ENCODE peak calls at places on chromosomes 2 and 18, in nine cellular contexts. One of them, this sample, is unnamed.

GRCh38 chr2:172734711-172735645 is 667 bp upstream of the RAPGEF4 start:
- DNase-seq in pancreas: no peak
- DNase-seq in kidney: no peak
- DNase-seq in esophagus squamous epithelium: no peak
- DNase-seq in AG04450: no peak
- DNase-seq in heart left ventricle: no peak
- DNase-seq in mucosa of descending colon: no peak
- DNase-seq in astrocyte of the cerebellum: no peak
- DNase-seq in right cardiac atrium: no peak
- DNase-seq in this sample: peak

GRCh38 chr2:29130295-29130694 is 15.1 kb downstream of the CLIP4 start:
- DNase-seq in mucosa of descending colon: no peak
- DNase-seq in pancreas: no peak
- DNase-seq in right cardiac atrium: no peak
- DNase-seq in astrocyte of the cerebellum: no peak
- DNase-seq in AG04450: no peak
- DNase-seq in heart left ventricle: no peak
- DNase-seq in kidney: no peak
- DNase-seq in esophagus squamous epithelium: no peak
- DNase-seq in this sample: no peak

GRCh38 chr2:234805826-234806225 is 146.0 kb upstream of the SH3BP4 start:
- DNase-seq in right cardiac atrium: no peak
- DNase-seq in AG04450: no peak
- DNase-seq in heart left ventricle: no peak
- DNase-seq in esophagus squamous epithelium: no peak
- DNase-seq in mucosa of descending colon: no peak
- DNase-seq in pancreas: no peak
- DNase-seq in kidney: no peak
- DNase-seq in astrocyte of the cerebellum: peak
- DNase-seq in this sample: no peak

GRCh38 chr2:223051580-223052375 is at the start of gene KCNE4:
- DNase-seq in heart left ventricle: no peak
- DNase-seq in pancreas: no peak
- DNase-seq in esophagus squamous epithelium: no peak
- DNase-seq in astrocyte of the cerebellum: no peak
- DNase-seq in AG04450: no peak
- DNase-seq in mucosa of descending colon: peak
- DNase-seq in right cardiac atrium: peak
- DNase-seq in kidney: no peak
- DNase-seq in this sample: no peak

GRCh38 chr2:218658671-218659257 is 659 bp downstream of the ZNF142 start:
- DNase-seq in kidney: no peak
- DNase-seq in AG04450: no peak
- DNase-seq in pancreas: no peak
- DNase-seq in mucosa of descending colon: peak
- DNase-seq in astrocyte of the cerebellum: no peak
- DNase-seq in right cardiac atrium: no peak
- DNase-seq in esophagus squamous epithelium: no peak
- DNase-seq in heart left ventricle: no peak
- DNase-seq in this sample: peak

GRCh38 chr2:85710687-85711577 is 16.8 kb downstream of the GNLY start:
- DNase-seq in kidney: no peak
- DNase-seq in AG04450: no peak
- DNase-seq in pancreas: no peak
- DNase-seq in esophagus squamous epithelium: no peak
- DNase-seq in heart left ventricle: peak
- DNase-seq in right cardiac atrium: peak
- DNase-seq in mucosa of descending colon: peak
- DNase-seq in astrocyte of the cerebellum: no peak
- DNase-seq in this sample: no peak

GRCh38 chr18:30889582-30890301 is 152.8 kb downstream of the DSC3 start:
- DNase-seq in pancreas: no peak
- DNase-seq in astrocyte of the cerebellum: peak
- DNase-seq in esophagus squamous epithelium: no peak
- DNase-seq in heart left ventricle: no peak
- DNase-seq in AG04450: no peak
- DNase-seq in right cardiac atrium: no peak
- DNase-seq in kidney: no peak
- DNase-seq in mucosa of descending colon: peak
- DNase-seq in this sample: no peak

GRCh38 chr18:27966872-27967271 is 210.1 kb downstream of the CDH2 start:
- DNase-seq in AG04450: no peak
- DNase-seq in mucosa of descending colon: no peak
- DNase-seq in right cardiac atrium: no peak
- DNase-seq in heart left ventricle: no peak
- DNase-seq in esophagus squamous epithelium: no peak
- DNase-seq in kidney: no peak
- DNase-seq in pancreas: no peak
- DNase-seq in astrocyte of the cerebellum: no peak
- DNase-seq in this sample: no peak

GRCh38 chr2:178829981-178830380 is 22.8 kb upstream of the TTN start:
- DNase-seq in astrocyte of the cerebellum: no peak
- DNase-seq in kidney: no peak
- DNase-seq in esophagus squamous epithelium: no peak
- DNase-seq in right cardiac atrium: no peak
- DNase-seq in heart left ventricle: no peak
- DNase-seq in AG04450: no peak
- DNase-seq in pancreas: no peak
- DNase-seq in mucosa of descending colon: no peak
- DNase-seq in this sample: no peak

GRCh38 chr2:226660524-226660923 is 139.1 kb downstream of the IRS1 start:
- DNase-seq in AG04450: peak
- DNase-seq in astrocyte of the cerebellum: peak
- DNase-seq in esophagus squamous epithelium: no peak
- DNase-seq in kidney: no peak
- DNase-seq in mucosa of descending colon: peak
- DNase-seq in right cardiac atrium: peak
- DNase-seq in heart left ventricle: peak
- DNase-seq in pancreas: no peak
- DNase-seq in this sample: no peak

GRCh38 chr18:22109535-22109934 is 59.9 kb upstream of the GATA6 start:
- DNase-seq in pancreas: no peak
- DNase-seq in right cardiac atrium: no peak
- DNase-seq in AG04450: no peak
- DNase-seq in heart left ventricle: no peak
- DNase-seq in esophagus squamous epithelium: no peak
- DNase-seq in astrocyte of the cerebellum: no peak
- DNase-seq in mucosa of descending colon: no peak
- DNase-seq in kidney: no peak
- DNase-seq in this sample: no peak

GRCh38 chr18:60018801-60019462 is 119.1 kb downstream of the PMAIP1 start:
- DNase-seq in heart left ventricle: no peak
- DNase-seq in mucosa of descending colon: no peak
- DNase-seq in right cardiac atrium: no peak
- DNase-seq in astrocyte of the cerebellum: no peak
- DNase-seq in esophagus squamous epithelium: no peak
- DNase-seq in AG04450: no peak
- DNase-seq in kidney: no peak
- DNase-seq in pancreas: no peak
- DNase-seq in this sample: no peak

GRCh38 chr2:190940451-190940850 is 59.8 kb downstream of the GLS start:
- DNase-seq in astrocyte of the cerebellum: peak
- DNase-seq in kidney: no peak
- DNase-seq in pancreas: no peak
- DNase-seq in esophagus squamous epithelium: no peak
- DNase-seq in right cardiac atrium: no peak
- DNase-seq in AG04450: no peak
- DNase-seq in heart left ventricle: no peak
- DNase-seq in mucosa of descending colon: no peak
- DNase-seq in this sample: no peak

GRCh38 chr18:68735498-68736343 is 20.8 kb upstream of the TMX3 start:
- DNase-seq in mucosa of descending colon: peak
- DNase-seq in pancreas: no peak
- DNase-seq in right cardiac atrium: no peak
- DNase-seq in astrocyte of the cerebellum: peak
- DNase-seq in kidney: no peak
- DNase-seq in heart left ventricle: no peak
- DNase-seq in AG04450: peak
- DNase-seq in esophagus squamous epithelium: no peak
- DNase-seq in this sample: peak

GRCh38 chr18:23740105-23740830 is 51.0 kb downstream of the LAMA3 start:
- DNase-seq in mucosa of descending colon: peak
- DNase-seq in heart left ventricle: no peak
- DNase-seq in pancreas: no peak
- DNase-seq in kidney: no peak
- DNase-seq in astrocyte of the cerebellum: no peak
- DNase-seq in AG04450: no peak
- DNase-seq in right cardiac atrium: peak
- DNase-seq in esophagus squamous epithelium: no peak
- DNase-seq in this sample: no peak

GRCh38 chr2:73938761-73939352 is 12.2 kb downstream of the DGUOK start:
- DNase-seq in pancreas: no peak
- DNase-seq in heart left ventricle: no peak
- DNase-seq in AG04450: peak
- DNase-seq in kidney: no peak
- DNase-seq in esophagus squamous epithelium: no peak
- DNase-seq in mucosa of descending colon: no peak
- DNase-seq in right cardiac atrium: no peak
- DNase-seq in astrocyte of the cerebellum: peak
- DNase-seq in this sample: no peak

DNA sequence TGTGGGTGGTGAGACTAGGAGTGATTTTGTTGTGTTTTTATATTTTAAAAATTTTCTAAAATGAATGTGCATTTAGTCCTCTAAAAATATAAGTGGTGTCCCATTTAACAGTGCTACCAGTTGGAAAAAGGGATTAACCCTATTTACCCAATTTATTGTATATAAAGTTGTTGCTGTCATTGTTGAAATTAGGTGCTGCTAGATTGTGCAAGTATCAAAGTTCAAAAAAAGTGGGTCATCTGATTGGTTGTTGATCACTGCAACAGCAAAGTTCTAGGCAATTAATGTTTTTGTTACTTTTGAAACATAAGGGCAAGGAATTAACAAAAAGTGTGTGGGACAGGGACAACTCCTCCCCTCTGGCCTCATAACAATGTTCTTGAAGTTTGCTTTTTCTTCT is 40.6 kb downstream of the ADNP2 start:
- DNase-seq in AG04450: no peak
- DNase-seq in right cardiac atrium: no peak
- DNase-seq in astrocyte of the cerebellum: no peak
- DNase-seq in kidney: no peak
- DNase-seq in mucosa of descending colon: no peak
- DNase-seq in heart left ventricle: no peak
- DNase-seq in esophagus squamous epithelium: no peak
- DNase-seq in pancreas: no peak
- DNase-seq in this sample: no peak
- H3K4me3 ChIP-seq in AG04450: no peak
- H3K4me3 ChIP-seq in right cardiac atrium: no peak
- H3K4me3 ChIP-seq in astrocyte of the cerebellum: no peak
- H3K4me3 ChIP-seq in kidney: no peak
- H3K4me3 ChIP-seq in mucosa of descending colon: no peak
- H3K4me3 ChIP-seq in heart left ventricle: no peak
- H3K4me3 ChIP-seq in esophagus squamous epithelium: no peak
- H3K4me3 ChIP-seq in pancreas: no peak
- H3K4me3 ChIP-seq in this sample: no peak

GRCh38 chr18:67651438-67651837 is 134.9 kb upstream of the DSEL start:
- DNase-seq in esophagus squamous epithelium: no peak
- DNase-seq in right cardiac atrium: peak
- DNase-seq in kidney: no peak
- DNase-seq in heart left ventricle: no peak
- DNase-seq in mucosa of descending colon: no peak
- DNase-seq in AG04450: no peak
- DNase-seq in astrocyte of the cerebellum: no peak
- DNase-seq in pancreas: no peak
- DNase-seq in this sample: no peak
- H3K4me3 ChIP-seq in esophagus squamous epithelium: no peak
- H3K4me3 ChIP-seq in right cardiac atrium: no peak
- H3K4me3 ChIP-seq in kidney: no peak
- H3K4me3 ChIP-seq in heart left ventricle: no peak
- H3K4me3 ChIP-seq in mucosa of descending colon: no peak
- H3K4me3 ChIP-seq in AG04450: no peak
- H3K4me3 ChIP-seq in astrocyte of the cerebellum: no peak
- H3K4me3 ChIP-seq in pancreas: no peak
- H3K4me3 ChIP-seq in this sample: no peak

GRCh38 chr18:58562999-58563667 is 65.8 kb downstream of the ALPK2 start:
- DNase-seq in AG04450: no peak
- DNase-seq in mucosa of descending colon: no peak
- DNase-seq in right cardiac atrium: no peak
- DNase-seq in astrocyte of the cerebellum: no peak
- DNase-seq in kidney: no peak
- DNase-seq in heart left ventricle: no peak
- DNase-seq in esophagus squamous epithelium: no peak
- DNase-seq in pancreas: no peak
- DNase-seq in this sample: no peak

GRCh38 chr18:58569490-58569911 is 59.4 kb downstream of the ALPK2 start:
- DNase-seq in pancreas: no peak
- DNase-seq in mucosa of descending colon: no peak
- DNase-seq in astrocyte of the cerebellum: no peak
- DNase-seq in right cardiac atrium: no peak
- DNase-seq in kidney: no peak
- DNase-seq in heart left ventricle: no peak
- DNase-seq in esophagus squamous epithelium: no peak
- DNase-seq in AG04450: no peak
- DNase-seq in this sample: no peak

GRCh38 chr18:58562146-58562998 is 66.5 kb downstream of the ALPK2 start:
- DNase-seq in right cardiac atrium: no peak
- DNase-seq in mucosa of descending colon: no peak
- DNase-seq in esophagus squamous epithelium: no peak
- DNase-seq in kidney: no peak
- DNase-seq in heart left ventricle: no peak
- DNase-seq in astrocyte of the cerebellum: no peak
- DNase-seq in AG04450: no peak
- DNase-seq in pancreas: no peak
- DNase-seq in this sample: no peak

GRCh38 chr18:58567453-58568196 is 61.3 kb downstream of the ALPK2 start:
- DNase-seq in right cardiac atrium: no peak
- DNase-seq in mucosa of descending colon: no peak
- DNase-seq in astrocyte of the cerebellum: peak
- DNase-seq in kidney: no peak
- DNase-seq in AG04450: peak
- DNase-seq in heart left ventricle: peak
- DNase-seq in pancreas: no peak
- DNase-seq in esophagus squamous epithelium: no peak
- DNase-seq in this sample: no peak

DNA sequence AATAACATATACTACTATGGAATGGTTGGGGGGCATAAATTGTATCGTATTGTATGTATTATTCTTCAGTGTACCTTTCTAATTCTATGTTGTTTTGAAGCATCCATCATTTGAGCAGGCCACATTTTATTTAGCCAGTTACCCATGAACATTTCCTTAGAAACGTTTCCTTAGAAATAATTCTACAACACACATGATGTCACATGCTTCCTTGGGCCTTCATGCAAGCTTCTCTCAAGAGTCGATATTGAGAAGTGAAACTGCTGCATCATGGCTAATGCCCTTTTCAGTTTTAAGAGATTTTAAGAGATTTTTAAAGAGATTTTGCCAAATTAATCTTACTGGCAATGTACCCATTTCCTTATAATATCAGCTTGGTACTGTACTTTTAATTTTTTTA is 63.9 kb downstream of the ALPK2 start:
- DNase-seq in heart left ventricle: no peak
- DNase-seq in esophagus squamous epithelium: no peak
- DNase-seq in astrocyte of the cerebellum: no peak
- DNase-seq in mucosa of descending colon: no peak
- DNase-seq in kidney: no peak
- DNase-seq in pancreas: no peak
- DNase-seq in AG04450: no peak
- DNase-seq in right cardiac atrium: no peak
- DNase-seq in this sample: no peak
- H3K4me3 ChIP-seq in heart left ventricle: no peak
- H3K4me3 ChIP-seq in esophagus squamous epithelium: no peak
- H3K4me3 ChIP-seq in astrocyte of the cerebellum: no peak
- H3K4me3 ChIP-seq in mucosa of descending colon: no peak
- H3K4me3 ChIP-seq in kidney: no peak
- H3K4me3 ChIP-seq in pancreas: no peak
- H3K4me3 ChIP-seq in AG04450: no peak
- H3K4me3 ChIP-seq in right cardiac atrium: no peak
- H3K4me3 ChIP-seq in this sample: no peak

GRCh38 chr18:61992285-61992684 is 99.5 kb upstream of the RNF152 start:
- DNase-seq in AG04450: no peak
- DNase-seq in pancreas: no peak
- DNase-seq in esophagus squamous epithelium: no peak
- DNase-seq in heart left ventricle: no peak
- DNase-seq in mucosa of descending colon: no peak
- DNase-seq in kidney: no peak
- DNase-seq in astrocyte of the cerebellum: peak
- DNase-seq in right cardiac atrium: no peak
- DNase-seq in this sample: no peak
- H3K4me3 ChIP-seq in AG04450: no peak
- H3K4me3 ChIP-seq in pancreas: no peak
- H3K4me3 ChIP-seq in esophagus squamous epithelium: no peak
- H3K4me3 ChIP-seq in heart left ventricle: no peak
- H3K4me3 ChIP-seq in mucosa of descending colon: no peak
- H3K4me3 ChIP-seq in kidney: no peak
- H3K4me3 ChIP-seq in astrocyte of the cerebellum: no peak
- H3K4me3 ChIP-seq in right cardiac atrium: no peak
- H3K4me3 ChIP-seq in this sample: no peak

This sample was measured in naive thymus-derived CD4-positive, alpha-beta T cell.